ENCODE peak calls at places on chromosomes 3 and 15, in eight cellular contexts. W is activated B cell treated with CpG ODN at 0.5 μM for 24 hours, N is osteocyte, K is mesothelial cell of epicardium, A is RWPE1, U is tibial nerve, Z is A673, M is HFFc6. G is an unnamed sample.

GRCh38 chr3:98743071-98743470 is 20.1 kb upstream of the ST3GAL6 start:
- DNase-seq in M (no peak), K (no peak), A (no peak), W (no peak), Z (no peak), U (no peak), N (no peak), G (no peak)

GRCh38 chr3:138686771-138687221 is 78.2 kb downstream of the FAIM start:
- DNase-seq in M (peak), A (no peak), K (no peak), U (no peak), N (no peak), W (no peak), Z (peak), G (no peak)

GRCh38 chr15:92970656-92971055 is 70.5 kb downstream of the CHD2 start:
- DNase-seq in W (no peak), K (no peak), N (no peak), U (no peak), M (peak), A (no peak), Z (no peak), G (no peak)

GRCh38 chr3:197580253-197580691 is 24.5 kb upstream of the BDH1 start:
- DNase-seq in M (no peak), U (no peak), N (peak), W (no peak), Z (no peak), A (no peak), K (no peak), G (no peak)

GRCh38 chr3:46276497-46277099 is 34.3 kb downstream of the CCR3 start:
- DNase-seq in K (no peak), U (no peak), W (peak), A (peak), Z (peak), N (no peak), M (peak), G (no peak)

GRCh38 chr3:122005033-122005565 is 16.9 kb downstream of the ILDR1 start:
- DNase-seq in N (no peak), A (no peak), U (no peak), Z (no peak), W (peak), M (no peak), K (no peak), G (no peak)

GRCh38 chr3:38117748-38118420 is 19.0 kb downstream of the ACAA1 start:
- DNase-seq in U (peak), M (peak), K (no peak), A (no peak), N (no peak), Z (peak), W (peak), G (no peak)

GRCh38 chr3:65342084-65342683 is 654.4 kb upstream of the ADAMTS9 start:
- DNase-seq in U (no peak), M (peak), W (no peak), N (no peak), Z (peak), A (peak), K (peak), G (no peak)

GRCh38 chr3:15630646-15631350 is 29.3 kb downstream of the BTD start:
- DNase-seq in U (no peak), K (no peak), N (no peak), A (no peak), W (no peak), M (peak), Z (peak), G (no peak)

GRCh38 chr15:31870336-31871158 is 159.8 kb upstream of the CHRNA7 start:
- DNase-seq in M (peak), U (peak), W (peak), K (peak), A (peak), N (peak), Z (peak), G (peak)

GRCh38 chr3:49500408-49501257 is 30.6 kb downstream of the DAG1 start:
- DNase-seq in U (no peak), Z (peak), M (peak), A (peak), N (no peak), W (no peak), K (no peak), G (no peak)

GRCh38 chr15:68387288-68388143 is 44.4 kb downstream of the ITGA11 start:
- DNase-seq in A (no peak), U (no peak), W (peak), M (no peak), N (peak), K (no peak), Z (no peak), G (peak)

GRCh38 chr3:177561365-177561764 is 364.1 kb upstream of the TBL1XR1 start:
- DNase-seq in Z (peak), K (no peak), U (no peak), W (no peak), N (no peak), A (no peak), M (no peak), G (no peak)

GRCh38 chr15:41487802-41488201 is 5.9 kb upstream of the ITPKA start:
- DNase-seq in N (no peak), K (no peak), M (no peak), U (no peak), W (no peak), A (no peak), Z (no peak), G (no peak)

GRCh38 chr3:54776601-54777000 is 151.3 kb downstream of the LRTM1 start:
- DNase-seq in Z (no peak), N (peak), U (no peak), A (no peak), K (no peak), M (no peak), W (no peak), G (no peak)

GRCh38 chr3:23548706-23549105 is 257.0 kb upstream of the UBE2E1 start:
- DNase-seq in N (no peak), W (no peak), A (no peak), Z (no peak), K (no peak), U (no peak), M (no peak), G (no peak)

GRCh38 chr3:135706758-135707375 is 258.7 kb upstream of the PPP2R3A start:
- DNase-seq in N (no peak), Z (no peak), A (no peak), W (no peak), M (peak), U (no peak), K (no peak), G (no peak)

GRCh38 chr3:153439780-153440179 is 277.8 kb downstream of the RAP2B start:
- DNase-seq in W (no peak), U (no peak), Z (no peak), K (no peak), M (no peak), N (no peak), A (no peak), G (no peak)
- TF ChIP-seq CTCF in W (no peak), U (no peak), Z (no peak), K (no peak), M (peak), N (no peak), A (no peak), G (no peak)

DNA sequence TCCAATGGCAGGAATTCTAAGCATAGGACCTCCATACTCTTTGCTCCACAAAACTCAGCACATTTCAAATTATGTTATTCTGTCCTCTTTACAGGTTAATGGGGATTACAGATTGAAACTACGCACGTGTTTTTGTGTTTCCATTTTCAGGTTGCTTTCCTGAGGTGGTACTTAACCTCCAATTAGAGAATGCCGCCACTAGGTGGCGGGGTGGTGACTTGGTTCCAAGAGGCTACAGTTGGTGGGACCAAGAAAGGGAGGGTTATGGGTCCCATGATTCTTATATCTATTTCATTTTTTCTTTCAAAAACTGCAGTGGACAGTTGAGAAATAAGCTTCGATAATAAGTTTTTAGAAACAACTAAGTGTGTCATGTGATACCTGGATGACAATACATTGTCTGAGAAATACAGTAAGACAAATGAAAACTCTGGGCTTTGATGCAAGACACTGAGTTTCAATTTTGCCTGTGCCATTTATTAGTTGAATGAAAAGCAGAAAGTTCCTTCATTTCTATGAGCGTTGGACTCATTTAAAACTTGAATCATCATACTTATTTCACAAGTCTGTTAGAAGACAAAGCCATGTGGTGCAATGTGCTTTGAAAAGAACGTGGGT is 539.0 kb downstream of the FGF12 start:
- DNase-seq in A (peak), U (no peak), K (peak), W (no peak), Z (peak), N (no peak), M (no peak), G (no peak)
- TF ChIP-seq CTCF in A (peak), U (no peak), K (peak), W (no peak), Z (peak), N (peak), M (peak), G (peak)

GRCh38 chr3:101453966-101454365 is 59.0 kb downstream of the SENP7 start:
- DNase-seq in K (no peak), U (no peak), W (no peak), M (peak), Z (no peak), A (no peak), N (no peak), G (no peak)
- TF ChIP-seq CTCF in K (no peak), U (no peak), W (no peak), M (no peak), Z (no peak), A (no peak), N (no peak), G (no peak)

GRCh38 chr15:72339777-72340177 is 19.8 kb upstream of the CELF6 start:
- DNase-seq in U (no peak), Z (peak), W (no peak), N (no peak), A (peak), M (peak), K (no peak), G (no peak)

GRCh38 chr15:72340366-72340765 is 20.4 kb upstream of the CELF6 start:
- DNase-seq in U (no peak), Z (no peak), M (peak), N (peak), A (no peak), W (no peak), K (no peak), G (no peak)

GRCh38 chr15:72338617-72339321 is 18.8 kb upstream of the CELF6 start:
- DNase-seq in M (peak), A (no peak), K (no peak), U (no peak), Z (no peak), W (no peak), N (no peak), G (no peak)

GRCh38 chr15:72342385-72342784 is 22.4 kb upstream of the CELF6 start:
- DNase-seq in A (no peak), Z (peak), N (peak), U (no peak), K (no peak), M (no peak), W (no peak), G (no peak)

DNA sequence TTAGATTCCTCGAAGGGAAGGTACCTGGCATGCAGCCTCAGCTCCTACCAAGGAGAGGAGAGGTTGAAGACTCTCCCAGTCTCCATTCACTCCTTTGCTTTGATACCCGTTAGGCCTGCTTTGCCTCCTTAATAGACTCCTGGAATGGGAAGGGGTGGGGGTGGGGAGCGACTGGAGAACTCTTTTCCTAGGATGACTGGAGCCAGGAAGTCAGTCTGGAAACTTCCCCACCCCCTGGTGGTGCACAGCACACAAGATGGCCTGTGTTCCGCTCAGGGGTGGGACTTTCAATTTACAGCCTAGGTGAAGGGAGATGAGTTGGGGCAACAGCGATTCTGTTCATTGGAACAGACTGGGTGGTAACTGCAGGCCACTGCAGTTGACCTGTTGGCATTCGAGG is 21.4 kb upstream of the CELF6 start:
- DNase-seq in A (no peak), U (no peak), K (no peak), N (peak), W (no peak), Z (peak), M (no peak), G (no peak)
- TF ChIP-seq CTCF in A (no peak), U (no peak), K (peak), N (peak), W (no peak), Z (peak), M (peak), G (peak)

GRCh38 chr3:134214239-134214638 is 36.4 kb downstream of the RYK start:
- DNase-seq in U (no peak), N (no peak), K (no peak), Z (no peak), W (no peak), A (no peak), M (no peak), G (no peak)

GRCh38 chr3:134216851-134217250 is 33.8 kb downstream of the RYK start:
- DNase-seq in M (no peak), Z (no peak), N (no peak), W (no peak), K (no peak), A (no peak), U (no peak), G (no peak)

GRCh38 chr3:134212898-134213665 is 37.6 kb downstream of the RYK start:
- DNase-seq in U (peak), Z (peak), W (peak), M (peak), N (peak), K (peak), A (peak), G (peak)

GRCh38 chr3:134216206-134216764 is 34.4 kb downstream of the RYK start:
- DNase-seq in N (no peak), M (no peak), K (no peak), W (no peak), U (no peak), A (no peak), Z (no peak), G (no peak)

GRCh38 chr3:134211797-134212196 is 38.9 kb downstream of the RYK start:
- DNase-seq in K (no peak), N (no peak), Z (peak), A (no peak), M (peak), W (no peak), U (no peak), G (no peak)
- TF ChIP-seq CTCF in K (peak), N (peak), Z (peak), A (peak), M (peak), W (no peak), U (peak), G (peak)

DNA sequence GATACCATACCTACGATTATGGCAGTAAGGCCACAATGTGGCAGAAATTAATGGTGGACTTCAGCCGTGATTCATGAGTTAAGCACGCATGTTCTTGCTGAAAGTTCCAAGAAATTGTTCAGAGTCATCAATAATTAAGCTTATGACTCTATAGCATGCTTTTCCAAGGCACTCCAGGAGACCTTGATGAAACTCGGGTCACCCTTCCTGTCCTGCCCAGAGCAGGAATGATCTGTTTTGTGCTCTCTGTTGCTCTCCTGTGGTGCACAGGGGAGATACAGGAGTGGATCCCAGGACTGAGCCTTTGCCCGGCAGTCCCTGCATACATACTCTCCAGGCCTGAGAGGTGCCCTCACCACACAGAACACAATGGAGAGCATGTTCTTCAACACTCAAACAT is 141.6 kb upstream of the SLC2A2 start:
- DNase-seq in W (no peak), K (no peak), A (peak), M (peak), Z (peak), N (no peak), U (no peak), G (no peak)
- TF ChIP-seq CTCF in W (no peak), K (no peak), A (no peak), M (peak), Z (peak), N (peak), U (no peak), G (peak)

DNA sequence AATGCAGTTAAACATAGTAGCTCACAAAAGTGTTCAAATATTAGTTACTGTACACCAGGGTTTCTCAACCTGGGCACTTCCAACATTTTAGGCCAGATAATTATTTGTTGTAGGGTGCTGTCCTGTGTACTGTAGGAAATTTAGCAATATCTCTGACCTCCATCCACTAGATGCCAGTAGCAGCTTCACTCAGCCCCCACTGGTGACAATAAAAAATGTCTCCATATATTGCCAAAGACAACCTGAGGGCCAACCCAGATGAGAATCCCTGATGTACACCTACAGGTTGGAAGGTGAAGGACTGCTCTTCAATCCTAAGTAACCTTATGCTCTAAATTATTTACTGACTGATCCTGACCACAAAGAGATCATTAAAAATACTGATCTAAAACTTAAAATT is 32.4 kb downstream of the DCUN1D1 start:
- DNase-seq in A (no peak), K (no peak), U (no peak), W (no peak), M (no peak), N (no peak), Z (no peak), G (no peak)
- TF ChIP-seq CTCF in A (no peak), K (no peak), U (no peak), W (no peak), M (peak), N (no peak), Z (no peak), G (no peak)

DNA sequence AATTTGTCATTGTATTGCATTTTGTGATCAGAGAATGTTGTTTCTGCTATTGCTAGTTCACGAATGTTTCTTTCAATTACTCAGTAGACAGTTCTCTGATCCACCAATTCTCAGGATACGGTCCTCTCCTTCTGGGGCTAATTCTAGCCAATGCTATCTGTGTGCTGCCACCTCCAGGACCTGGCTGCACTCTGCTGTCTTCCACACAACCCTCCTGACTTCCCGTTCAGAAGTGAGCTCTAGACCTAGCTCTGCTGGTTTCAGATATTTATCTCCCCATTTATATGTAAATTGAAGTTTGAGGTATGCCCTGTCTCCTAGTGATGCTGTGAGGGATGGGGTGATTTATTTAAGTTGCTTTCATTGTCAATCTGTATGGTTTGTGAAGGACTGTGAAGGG is 21.7 kb upstream of the UBL7 start:
- DNase-seq in A (no peak), K (no peak), M (no peak), U (no peak), Z (no peak), N (no peak), W (no peak), G (no peak)
- TF ChIP-seq CTCF in A (no peak), K (no peak), M (peak), U (no peak), Z (no peak), N (no peak), W (no peak), G (no peak)

GRCh38 chr15:74631935-74632560 is 16.4 kb downstream of the CLK3 start:
- DNase-seq in W (peak), Z (peak), M (peak), A (peak), U (peak), N (no peak), K (no peak), G (no peak)
- TF ChIP-seq CTCF in W (no peak), Z (peak), M (peak), A (peak), U (peak), N (peak), K (peak), G (peak)

G was measured in type B pancreatic cell.